ENCODE peak calls at places on chromosome 13, in ten cellular contexts. L is PC-3, G is AG10803, U is Peyer's patch, S is astrocyte of the cerebellum, W is ascending aorta, M is cardiac fibroblast, O is mucosa of descending colon, E is lung, T is fibroblast of mammary gland. R is an unnamed sample.

GRCh38 chr13:60242231-60242630 is 78.5 kb upstream of the DIAPH3 start:
- DNase-seq in L (no peak), U (no peak), T (no peak), E (no peak), W (no peak), O (no peak), G (no peak), S (no peak), M (no peak), R (no peak)

GRCh38 chr13:78802912-78803311 is 144.0 kb upstream of the OBI1 start:
- DNase-seq in W (no peak), E (no peak), G (no peak), U (no peak), M (no peak), S (no peak), O (no peak), T (no peak), L (no peak), R (no peak)

GRCh38 chr13:110646442-110647364 is 31.4 kb downstream of the NAXD start:
- DNase-seq in U (no peak), O (no peak), S (no peak), T (no peak), L (no peak), W (no peak), G (no peak), E (no peak), M (no peak), R (no peak)

GRCh38 chr13:80361883-80362327 is 21.0 kb upstream of the SPRY2 start:
- DNase-seq in G (no peak), L (peak), W (no peak), M (no peak), S (no peak), E (no peak), O (no peak), U (no peak), T (no peak), R (no peak)

GRCh38 chr13:24159921-24160324 is 597 bp upstream of the SPATA13 start:
- DNase-seq in L (peak), T (no peak), S (no peak), G (no peak), O (no peak), U (no peak), W (no peak), E (no peak), M (no peak), R (no peak)

GRCh38 chr13:112940236-112940635 is 28.8 kb upstream of the MCF2L start:
- DNase-seq in E (no peak), T (no peak), G (no peak), M (no peak), U (no peak), O (no peak), W (no peak), L (no peak), S (no peak), R (no peak)

GRCh38 chr13:102779426-102780159 is 6.0 kb upstream of the TEX30 start:
- DNase-seq in W (no peak), G (no peak), E (no peak), M (no peak), S (no peak), O (no peak), T (no peak), U (no peak), L (no peak), R (no peak)

GRCh38 chr13:26497991-26498423 is 59.5 kb upstream of the WASF3 start:
- DNase-seq in O (no peak), M (peak), U (no peak), S (peak), L (peak), G (peak), E (no peak), T (peak), W (no peak), R (no peak)

GRCh38 chr13:41017744-41018582 is 1.2 kb downstream of the ELF1 start:
- DNase-seq in T (no peak), M (no peak), U (no peak), G (no peak), W (no peak), E (no peak), O (no peak), L (peak), S (no peak), R (no peak)

GRCh38 chr13:41017153-41017552 is 2.0 kb downstream of the ELF1 start:
- DNase-seq in L (no peak), M (no peak), E (no peak), G (no peak), T (no peak), O (no peak), S (no peak), W (no peak), U (peak), R (no peak)

GRCh38 chr13:41013834-41014233 is 5.3 kb downstream of the ELF1 start:
- DNase-seq in O (no peak), L (no peak), S (no peak), G (no peak), M (no peak), W (no peak), U (no peak), T (no peak), E (no peak), R (no peak)

GRCh38 chr13:41018583-41018909 is 570 bp downstream of the ELF1 start:
- DNase-seq in E (no peak), U (no peak), M (no peak), W (no peak), T (no peak), O (no peak), S (no peak), L (no peak), G (no peak), R (no peak)

GRCh38 chr13:41015920-41016319 is 3.2 kb downstream of the ELF1 start:
- DNase-seq in O (no peak), W (no peak), U (no peak), G (no peak), L (no peak), M (no peak), T (no peak), S (no peak), E (no peak), R (no peak)
- H3K4me3 ChIP-seq in O (no peak), W (no peak), U (no peak), G (no peak), L (no peak), M (no peak), T (no peak), S (no peak), E (no peak), R (no peak)

GRCh38 chr13:49716615-49717014 is 25.3 kb upstream of the EBPL start:
- DNase-seq in W (no peak), G (no peak), O (no peak), S (no peak), L (no peak), T (no peak), E (no peak), M (no peak), U (no peak), R (no peak)
- TF ChIP-seq CTCF in W (no peak), G (no peak), O (no peak), S (no peak), L (no peak), T (no peak), E (no peak), M (no peak), U (no peak), R (no peak)

DNA sequence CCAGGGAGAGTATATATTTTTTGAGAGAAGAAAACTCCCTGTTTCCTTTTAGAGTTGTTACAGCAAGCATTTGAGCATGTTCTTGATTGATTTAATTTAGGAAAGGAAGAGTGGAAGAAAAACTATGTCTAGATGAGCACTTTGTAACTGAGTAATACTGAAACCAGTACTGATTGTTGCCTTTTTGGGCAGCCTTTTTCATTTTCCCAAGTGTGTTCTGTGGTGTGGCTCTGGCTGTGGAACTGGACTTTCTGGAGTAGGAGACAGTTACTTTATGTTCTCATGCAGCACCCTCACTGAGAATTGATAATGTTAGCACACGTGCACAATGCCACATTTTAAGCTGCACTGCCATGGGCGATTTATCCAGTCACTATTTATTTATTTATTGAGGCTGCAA is 211.5 kb downstream of the LMO7 start:
- DNase-seq in T (no peak), U (no peak), G (no peak), E (no peak), M (no peak), L (no peak), W (no peak), S (no peak), O (no peak), R (no peak)
- H3K4me3 ChIP-seq in T (no peak), U (no peak), G (no peak), E (no peak), M (no peak), L (no peak), W (no peak), S (no peak), O (no peak), R (no peak)

GRCh38 chr13:29260684-29261083 is 334.8 kb downstream of the SLC7A1 start:
- DNase-seq in E (no peak), G (no peak), U (no peak), O (no peak), L (no peak), S (no peak), W (no peak), M (no peak), T (no peak), R (no peak)
- TF ChIP-seq CTCF in E (no peak), G (no peak), U (no peak), O (no peak), L (no peak), S (no peak), W (no peak), M (no peak), T (no peak), R (no peak)

DNA sequence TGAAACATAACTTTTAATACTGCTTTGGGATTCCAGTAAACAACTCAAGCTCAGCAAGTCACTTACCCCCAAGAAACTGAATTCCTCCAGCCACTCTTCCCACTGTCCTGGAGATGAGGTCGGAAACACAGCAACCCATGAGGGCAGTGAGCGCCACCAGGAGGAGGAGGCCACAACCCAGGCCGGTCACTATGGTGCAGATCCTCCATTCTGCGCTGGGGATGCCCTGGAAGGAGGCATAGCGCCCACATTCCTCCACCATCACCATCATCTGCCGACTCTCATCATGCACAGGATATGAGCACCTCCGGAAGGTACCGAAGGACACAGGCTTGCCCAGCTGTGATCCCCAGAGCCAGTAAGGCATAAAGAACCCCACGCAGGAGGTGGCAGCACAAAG is 2.2 kb downstream of the LHFPL6 start:
- DNase-seq in S (no peak), U (no peak), G (no peak), T (peak), O (no peak), W (no peak), M (peak), L (no peak), E (no peak), R (no peak)
- H3K4me3 ChIP-seq in S (peak), U (no peak), G (peak), T (peak), O (no peak), W (peak), M (peak), L (no peak), E (peak), R (peak)

GRCh38 chr13:87677334-87678234 is 6.4 kb downstream of the SLITRK5 start:
- DNase-seq in E (no peak), U (no peak), M (no peak), W (no peak), S (no peak), G (no peak), L (peak), T (no peak), O (peak), R (no peak)

GRCh38 chr13:87678353-87678752 is 7.2 kb downstream of the SLITRK5 start:
- DNase-seq in S (no peak), T (no peak), L (no peak), U (no peak), G (no peak), E (no peak), M (no peak), W (no peak), O (no peak), R (no peak)

GRCh38 chr13:87677043-87677333 is 5.8 kb downstream of the SLITRK5 start:
- DNase-seq in E (no peak), S (no peak), O (no peak), T (no peak), U (no peak), M (no peak), L (no peak), W (no peak), G (no peak), R (no peak)

GRCh38 chr13:87676254-87677042 is 5.3 kb downstream of the SLITRK5 start:
- DNase-seq in T (no peak), O (peak), U (no peak), E (no peak), W (no peak), G (no peak), S (no peak), M (no peak), L (no peak), R (no peak)

DNA sequence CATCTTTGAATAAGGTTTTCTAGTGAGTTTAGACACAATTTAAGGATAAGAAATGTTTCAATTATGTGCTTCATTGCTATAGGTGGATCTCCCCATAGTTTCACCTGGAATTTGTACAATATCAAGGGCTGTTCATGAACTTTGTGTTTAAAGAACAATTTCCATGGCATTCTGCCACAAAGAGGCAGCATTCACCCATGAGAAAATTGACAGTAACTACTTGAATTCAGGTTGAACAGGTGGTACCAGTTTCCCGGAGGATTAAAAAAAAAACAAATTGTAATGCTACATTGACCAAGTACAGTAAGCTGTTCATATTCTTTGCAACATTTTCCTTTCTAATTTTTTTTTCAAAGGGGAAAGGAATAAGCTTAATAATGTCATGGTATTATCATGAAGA is 9.1 kb downstream of the SLITRK5 start:
- DNase-seq in T (no peak), E (no peak), M (no peak), L (peak), U (no peak), O (no peak), S (no peak), W (no peak), G (no peak), R (no peak)
- TF ChIP-seq CTCF in T (no peak), E (no peak), M (no peak), L (peak), U (no peak), O (no peak), S (no peak), W (no peak), G (no peak), R (peak)

GRCh38 chr13:98678741-98679140 is 73.7 kb downstream of the SLC15A1 start:
- DNase-seq in W (no peak), G (no peak), S (no peak), E (no peak), O (no peak), M (no peak), U (no peak), L (no peak), T (no peak), R (no peak)

GRCh38 chr13:98674968-98675528 is 77.4 kb downstream of the SLC15A1 start:
- DNase-seq in W (no peak), O (no peak), G (no peak), T (no peak), L (no peak), M (no peak), S (no peak), E (no peak), U (no peak), R (no peak)

GRCh38 chr13:98675837-98676236 is 76.6 kb downstream of the SLC15A1 start:
- DNase-seq in L (no peak), W (no peak), O (no peak), S (no peak), E (no peak), T (no peak), M (no peak), U (no peak), G (no peak), R (no peak)

GRCh38 chr13:98676239-98676638 is 76.2 kb downstream of the SLC15A1 start:
- DNase-seq in S (no peak), U (no peak), M (no peak), E (no peak), W (no peak), L (no peak), T (no peak), O (no peak), G (no peak), R (no peak)

GRCh38 chr13:98677398-98677797 is 75.1 kb downstream of the SLC15A1 start:
- DNase-seq in O (no peak), S (peak), G (no peak), M (peak), L (no peak), U (no peak), E (no peak), W (no peak), T (no peak), R (no peak)
- H3K4me3 ChIP-seq in O (no peak), S (peak), G (no peak), M (no peak), L (no peak), U (no peak), E (no peak), W (peak), T (no peak), R (no peak)

R was measured in retinal pigment epithelial cell.